ENCODE peak calls at places on chromosomes 2 and 18, in five cellular contexts. N is ovary, P is GM10248, D is GM12865, Q is transverse colon. I is an unnamed sample.

GRCh38 chr2:8447610-8448221 is 234.1 kb upstream of the ID2 start:
- DNase-seq in N (no peak), P (no peak), D (no peak), Q (no peak), I (no peak)

GRCh38 chr2:65388051-65388531 is 44.3 kb downstream of the SPRED2 start:
- DNase-seq in N (no peak), P (peak), D (peak), Q (no peak), I (peak)

GRCh38 chr2:212923393-212923792 is 228.0 kb downstream of the IKZF2 start:
- DNase-seq in N (no peak), P (no peak), D (no peak), Q (no peak), I (no peak)

GRCh38 chr2:60054571-60055340 is 498.7 kb downstream of the BCL11A start:
- DNase-seq in N (no peak), P (no peak), D (no peak), Q (no peak), I (no peak)

GRCh38 chr2:230866704-230867561 is 2.2 kb downstream of the ITM2C start:
- DNase-seq in N (peak), P (no peak), D (no peak), Q (peak), I (no peak)

GRCh38 chr18:75497576-75497975 is 70.1 kb upstream of the SMIM21 start:
- DNase-seq in N (no peak), P (no peak), D (no peak), Q (no peak), I (no peak)

GRCh38 chr2:5693288-5694015 is 1.3 kb downstream of the SOX11 start:
- DNase-seq in N (no peak), P (no peak), D (no peak), Q (no peak), I (no peak)

GRCh38 chr2:224837558-224837957 is 121.4 kb upstream of the CCDC195 start:
- DNase-seq in N (no peak), P (no peak), D (no peak), Q (no peak), I (no peak)

GRCh38 chr2:235515821-235516220 is 22.0 kb downstream of the AGAP1 start:
- DNase-seq in N (no peak), P (no peak), D (no peak), Q (no peak), I (no peak)

GRCh38 chr2:128585706-128586105 is 267.0 kb upstream of the HS6ST1 start:
- DNase-seq in N (no peak), P (no peak), D (no peak), Q (no peak), I (no peak)

GRCh38 chr2:46365913-46366674 is 68.9 kb downstream of the EPAS1 start:
- DNase-seq in N (no peak), P (no peak), D (no peak), Q (no peak), I (no peak)

GRCh38 chr2:158681816-158682215 is 113.3 kb upstream of the DAPL1 start:
- DNase-seq in N (no peak), P (no peak), D (no peak), Q (no peak), I (no peak)

GRCh38 chr2:134513468-134513810 is 205.4 kb downstream of the TMEM163 start:
- DNase-seq in N (no peak), P (no peak), D (no peak), Q (no peak), I (no peak)

GRCh38 chr2:9634121-9634520 is 3.3 kb upstream of the YWHAQ start:
- DNase-seq in N (no peak), P (no peak), D (no peak), Q (no peak), I (no peak)

GRCh38 chr2:1639086-1639858 is 105.0 kb downstream of the PXDN start:
- DNase-seq in N (no peak), P (no peak), D (no peak), Q (no peak), I (no peak)

GRCh38 chr2:86352137-86352931 is 14.9 kb upstream of the REEP1 start:
- DNase-seq in N (no peak), P (no peak), D (no peak), Q (peak), I (no peak)

GRCh38 chr2:10252202-10252601 is 50.5 kb upstream of the HPCAL1 start:
- DNase-seq in N (no peak), P (no peak), D (no peak), Q (no peak), I (no peak)

GRCh38 chr2:237858294-237859081 is 935 bp upstream of the RAMP1 start:
- DNase-seq in N (peak), P (peak), D (peak), Q (peak), I (peak)

GRCh38 chr2:37085731-37086147 is 1.4 kb downstream of the GPATCH11 start:
- DNase-seq in N (no peak), P (no peak), D (no peak), Q (no peak), I (no peak)

GRCh38 chr2:121475811-121476571 is 54.7 kb upstream of the RNU4ATAC start:
- DNase-seq in N (no peak), P (no peak), D (no peak), Q (no peak), I (no peak)

GRCh38 chr2:100877555-100877954 is 57.6 kb downstream of the NPAS2 start:
- DNase-seq in N (no peak), P (no peak), D (no peak), Q (no peak), I (no peak)

GRCh38 chr18:23838801-23839366 is 149.6 kb downstream of the LAMA3 start:
- DNase-seq in N (no peak), P (no peak), D (peak), Q (no peak), I (no peak)

GRCh38 chr2:28778392-28778791 is 26.8 kb downstream of the PPP1CB start:
- DNase-seq in N (no peak), P (no peak), D (no peak), Q (no peak), I (no peak)

GRCh38 chr18:26813043-26813442 is 52.5 kb downstream of the AQP4 start:
- DNase-seq in N (peak), P (peak), D (peak), Q (peak), I (peak)

GRCh38 chr2:238692562-238692961 is 155.3 kb upstream of the TWIST2 start:
- DNase-seq in N (no peak), P (no peak), D (no peak), Q (no peak), I (no peak)

GRCh38 chr2:69237070-69237670 is 149.9 kb downstream of the GFPT1 start:
- DNase-seq in N (no peak), P (no peak), D (no peak), Q (no peak), I (no peak)

GRCh38 chr18:9022397-9023170 is 79.9 kb upstream of the NDUFV2 start:
- DNase-seq in N (no peak), P (no peak), D (no peak), Q (no peak), I (no peak)

GRCh38 chr2:157592374-157592773 is 36.3 kb downstream of the ACVR1C start:
- DNase-seq in N (no peak), P (no peak), D (no peak), Q (no peak), I (no peak)

GRCh38 chr18:51089691-51090090 is 59.7 kb downstream of the SMAD4 start:
- DNase-seq in N (no peak), P (no peak), D (no peak), Q (no peak), I (no peak)

GRCh38 chr2:44939074-44940052 is 2.1 kb upstream of the SIX3 start:
- DNase-seq in N (no peak), P (no peak), D (no peak), Q (no peak), I (no peak)

GRCh38 chr2:202494856-202495604 is 118.9 kb downstream of the BMPR2 start:
- DNase-seq in N (no peak), P (no peak), D (no peak), Q (no peak), I (no peak)

GRCh38 chr2:192148620-192149321 is 46.0 kb downstream of the TMEFF2 start:
- DNase-seq in N (peak), P (no peak), D (no peak), Q (no peak), I (no peak)

GRCh38 chr2:239962890-239963591 is 62.1 kb downstream of the NDUFA10 start:
- DNase-seq in N (no peak), P (no peak), D (no peak), Q (no peak), I (no peak)

GRCh38 chr2:23429036-23429435 is 44.1 kb downstream of the KLHL29 start:
- DNase-seq in N (no peak), P (no peak), D (no peak), Q (no peak), I (no peak)

GRCh38 chr18:41600693-41601391 is 354.2 kb upstream of the PIK3C3 start:
- DNase-seq in N (no peak), P (no peak), D (no peak), Q (no peak), I (no peak)

GRCh38 chr2:21019000-21019677 is 24.7 kb downstream of the APOB start:
- DNase-seq in N (no peak), P (no peak), D (no peak), Q (no peak), I (no peak)

GRCh38 chr2:179622122-179622521 is 239.3 kb downstream of the ZNF385B start:
- DNase-seq in N (no peak), P (no peak), D (no peak), Q (no peak), I (no peak)

GRCh38 chr2:127193164-127193947 is 26.7 kb downstream of the CYP27C1 start:
- DNase-seq in N (no peak), P (no peak), D (no peak), Q (no peak), I (no peak)

GRCh38 chr2:123532999-123533398 is 492.1 kb upstream of the CNTNAP5 start:
- DNase-seq in N (no peak), P (no peak), D (no peak), Q (no peak), I (no peak)

GRCh38 chr2:74381751-74382150 is 1.6 kb upstream of the DCTN1 start:
- DNase-seq in N (no peak), P (no peak), D (no peak), Q (no peak), I (no peak)
- TF ChIP-seq CTCF in N (no peak), P (no peak), D (no peak), Q (no peak), I (no peak)

DNA sequence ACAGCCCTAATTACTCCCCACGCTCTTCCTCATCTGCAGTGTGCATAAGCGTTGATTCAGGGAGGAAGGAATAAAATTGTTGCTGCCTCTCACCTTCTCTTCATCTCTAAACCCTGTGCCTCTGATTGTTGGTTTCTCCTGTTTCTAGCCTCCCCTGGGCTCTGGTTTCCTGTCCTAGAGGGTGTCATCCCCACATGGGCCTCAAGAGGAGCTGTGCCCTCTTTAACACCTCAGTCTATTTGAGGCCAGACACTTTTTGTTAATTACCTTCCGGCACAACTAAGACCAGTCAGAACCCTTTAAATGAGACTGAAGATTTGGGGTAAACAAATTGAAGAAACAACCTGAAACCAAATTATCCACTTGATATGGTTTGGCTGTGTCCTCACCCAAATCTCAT is 9.7 kb downstream of the CTAGE1 start:
- DNase-seq in N (no peak), P (no peak), D (no peak), Q (no peak), I (no peak)
- TF ChIP-seq CTCF in N (no peak), P (no peak), D (peak), Q (no peak), I (peak)

GRCh38 chr2:234495801-234496441 is 960 bp downstream of the ARL4C start:
- DNase-seq in N (no peak), P (no peak), D (peak), Q (peak), I (no peak)

GRCh38 chr2:234495076-234495800 is 1.6 kb downstream of the ARL4C start:
- DNase-seq in N (no peak), P (no peak), D (no peak), Q (no peak), I (no peak)

GRCh38 chr2:234496442-234496834 is 443 bp downstream of the ARL4C start:
- DNase-seq in N (peak), P (peak), D (peak), Q (peak), I (no peak)

GRCh38 chr2:234496835-234497591 is at the start of gene ARL4C:
- DNase-seq in N (peak), P (peak), D (peak), Q (peak), I (no peak)

GRCh38 chr2:234497592-234498023 is 727 bp upstream of the ARL4C start:
- DNase-seq in N (no peak), P (no peak), D (no peak), Q (no peak), I (no peak)
- TF ChIP-seq CTCF in N (no peak), P (no peak), D (no peak), Q (no peak), I (no peak)

GRCh38 chr18:47187721-47188120 is 11.6 kb upstream of the IER3IP1 start:
- DNase-seq in N (no peak), P (no peak), D (no peak), Q (no peak), I (no peak)

GRCh38 chr18:47191956-47192355 is 15.8 kb upstream of the IER3IP1 start:
- DNase-seq in N (no peak), P (no peak), D (no peak), Q (no peak), I (no peak)
- TF ChIP-seq CTCF in N (no peak), P (no peak), D (no peak), Q (no peak), I (no peak)